ENCODE peak calls at places on chromosomes 12 and 14, in ten cellular contexts. W is left ventricle myocardium inferior, I is suprapubic skin, K is IMR-90, G is stomach, N is GM23248, M is lower lobe of right lung, Q is HL-60, F is endodermal cell, X is right atrium auricular region. C is an unnamed sample.

GRCh38 chr12:88834226-88834625 is 254.0 kb upstream of the KITLG start:
- DNase-seq in W (no peak), G (no peak), M (no peak), Q (no peak), X (no peak), N (peak), F (no peak), I (no peak), K (peak), C (peak)

GRCh38 chr14:80223696-80224465 is 12.6 kb upstream of the DIO2 start:
- DNase-seq in X (no peak), W (no peak), F (no peak), G (no peak), M (no peak), I (no peak), N (peak), Q (no peak), K (no peak), C (no peak)

GRCh38 chr12:112900298-112901145 is 6.2 kb upstream of the OAS1 start:
- DNase-seq in N (peak), M (no peak), W (no peak), G (peak), I (no peak), F (peak), X (no peak), Q (peak), K (peak), C (no peak)

GRCh38 chr14:77053046-77053841 is 24.7 kb upstream of the IRF2BPL start:
- DNase-seq in F (peak), X (no peak), M (peak), K (peak), I (no peak), G (peak), W (peak), N (peak), Q (no peak), C (no peak)

GRCh38 chr14:93984070-93984469 is 7.7 kb upstream of the ASB2 start:
- DNase-seq in W (no peak), G (no peak), X (no peak), Q (no peak), N (peak), K (peak), M (peak), I (no peak), F (peak), C (no peak)

GRCh38 chr12:84408936-84409335 is 503.7 kb downstream of the SLC6A15 start:
- DNase-seq in X (no peak), I (no peak), Q (no peak), M (no peak), W (no peak), G (no peak), N (no peak), F (no peak), K (no peak), C (no peak)

GRCh38 chr12:85550924-85551323 is 270.9 kb downstream of the ALX1 start:
- DNase-seq in W (no peak), Q (no peak), G (no peak), I (no peak), K (no peak), F (peak), N (no peak), M (no peak), X (no peak), C (no peak)

GRCh38 chr14:36797634-36798033 is 136.0 kb downstream of the PAX9 start:
- DNase-seq in I (no peak), Q (no peak), X (no peak), F (no peak), G (no peak), N (no peak), W (no peak), K (no peak), M (no peak), C (no peak)

GRCh38 chr14:57749267-57749666 is 116.6 kb downstream of the SLC35F4 start:
- DNase-seq in K (no peak), Q (no peak), F (no peak), X (no peak), I (no peak), W (no peak), G (no peak), N (peak), M (no peak), C (peak)

DNA sequence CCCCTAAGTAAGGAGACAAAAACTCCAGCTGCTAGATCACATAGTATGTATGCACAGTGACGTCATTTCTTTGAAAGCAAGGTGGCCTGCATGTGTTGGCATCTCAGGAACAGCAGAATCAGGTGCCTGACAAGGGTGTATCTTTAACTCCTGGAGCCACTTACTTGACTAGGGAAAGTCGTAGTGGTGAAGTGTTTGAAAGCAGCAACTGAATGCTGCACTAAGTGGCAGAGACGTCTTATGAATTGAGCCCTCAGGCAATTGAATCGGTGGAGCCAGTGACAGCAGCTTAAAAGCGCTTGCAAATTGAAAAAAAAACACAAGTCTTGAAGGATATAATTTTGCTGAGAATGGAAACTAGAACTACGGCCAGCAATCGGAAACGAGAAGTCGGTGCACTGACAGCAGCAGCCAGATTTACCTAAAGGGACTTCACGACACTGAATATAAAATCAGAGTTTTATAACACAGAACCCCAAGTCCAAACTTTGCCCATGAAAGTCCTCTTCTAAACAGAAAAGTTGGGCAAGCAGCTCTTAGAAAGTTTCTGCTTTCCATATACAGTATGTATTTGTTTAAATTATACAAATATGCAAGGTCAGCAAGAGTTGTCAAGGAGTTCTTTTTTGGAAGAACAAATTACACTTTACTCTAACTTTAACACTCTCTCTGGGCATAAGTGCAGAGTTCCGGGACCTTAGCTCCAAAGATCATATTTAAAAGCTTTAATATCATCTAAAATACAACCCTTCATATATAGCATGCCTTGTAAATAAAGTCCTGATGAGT is 1.1 kb downstream of the IGF1 start:
- DNase-seq in W (no peak), K (no peak), F (peak), N (peak), G (no peak), X (no peak), Q (no peak), I (no peak), M (no peak), C (no peak)
- H3K27ac ChIP-seq in W (peak), K (no peak), F (no peak), N (no peak), G (peak), X (peak), Q (no peak), I (no peak), M (peak), C (no peak)

DNA sequence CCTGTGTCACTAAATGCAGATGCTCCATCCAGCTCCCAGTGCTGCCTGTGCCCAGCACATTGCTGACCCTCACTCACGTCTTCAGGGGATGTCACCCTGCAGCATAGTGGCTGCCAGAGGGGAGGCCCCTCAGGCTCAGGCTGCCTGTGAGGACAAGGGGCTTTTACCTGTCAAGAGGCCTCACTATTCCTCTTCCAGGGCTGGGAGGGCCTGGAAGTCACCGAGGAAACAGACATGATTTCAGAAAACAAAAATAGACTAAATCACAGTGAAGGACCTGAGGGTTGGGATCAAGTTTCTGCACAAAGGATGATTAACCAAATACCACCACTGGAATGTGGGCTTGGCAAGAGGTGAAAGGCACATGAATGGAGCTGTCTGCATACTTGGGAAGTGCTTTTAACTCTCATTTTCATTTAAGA is 1202.3 kb downstream of the BCL11B start:
- DNase-seq in M (no peak), W (no peak), N (peak), F (peak), I (no peak), G (no peak), X (no peak), K (no peak), Q (no peak), C (peak)
- H3K27ac ChIP-seq in M (peak), W (no peak), N (no peak), F (no peak), I (no peak), G (no peak), X (no peak), K (no peak), Q (no peak), C (peak)

GRCh38 chr12:76787689-76788088 is 23.8 kb downstream of the ZDHHC17 start:
- DNase-seq in F (no peak), G (no peak), I (no peak), Q (no peak), M (no peak), W (no peak), K (no peak), N (no peak), X (no peak), C (no peak)

GRCh38 chr12:76782440-76782996 is 18.6 kb downstream of the ZDHHC17 start:
- DNase-seq in N (no peak), X (no peak), W (no peak), G (no peak), K (no peak), M (no peak), F (no peak), Q (no peak), I (no peak), C (no peak)

GRCh38 chr12:76784600-76785051 is 20.7 kb downstream of the ZDHHC17 start:
- DNase-seq in G (no peak), W (no peak), F (no peak), K (peak), N (peak), I (no peak), X (no peak), Q (no peak), M (no peak), C (no peak)

GRCh38 chr12:76786986-76787385 is 23.1 kb downstream of the ZDHHC17 start:
- DNase-seq in N (no peak), F (no peak), Q (no peak), K (no peak), I (no peak), G (no peak), M (no peak), X (no peak), W (no peak), C (no peak)

DNA sequence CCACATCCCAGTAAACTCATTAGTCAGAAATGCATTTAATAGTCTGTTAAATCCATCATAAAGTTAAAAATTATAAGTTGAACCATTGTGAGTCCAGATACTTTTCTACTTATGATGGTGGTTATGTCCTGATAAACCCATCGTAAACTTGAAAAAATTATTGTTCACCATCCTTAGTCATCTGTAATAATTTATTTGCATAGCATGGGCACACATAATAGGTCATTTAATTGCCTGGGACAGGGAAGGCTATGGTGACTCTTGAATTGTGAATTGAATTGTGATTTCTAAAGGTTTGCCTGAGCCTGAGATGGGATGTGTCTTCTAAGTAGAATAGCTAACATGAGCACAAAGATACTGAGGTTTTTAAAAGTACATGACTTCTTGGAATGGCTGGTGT is 21.5 kb downstream of the ZDHHC17 start:
- DNase-seq in Q (no peak), F (no peak), I (no peak), G (no peak), M (no peak), N (no peak), K (no peak), X (no peak), W (no peak), C (no peak)
- H3K27ac ChIP-seq in Q (no peak), F (no peak), I (no peak), G (no peak), M (no peak), N (peak), K (no peak), X (no peak), W (peak), C (no peak)

GRCh38 chr12:109519787-109520186 is 42.4 kb downstream of the UBE3B start:
- DNase-seq in Q (no peak), G (no peak), X (no peak), F (no peak), M (no peak), I (peak), W (no peak), N (no peak), K (no peak), C (no peak)
- H3K27ac ChIP-seq in Q (no peak), G (peak), X (peak), F (no peak), M (peak), I (peak), W (peak), N (peak), K (peak), C (no peak)

GRCh38 chr14:74663884-74664283 is 49.0 kb downstream of the AREL1 start:
- DNase-seq in N (peak), I (no peak), X (no peak), M (no peak), F (no peak), Q (no peak), G (no peak), K (no peak), W (peak), C (no peak)

GRCh38 chr14:74661726-74662450 is 49.9 kb upstream of the LTBP2 start:
- DNase-seq in G (no peak), W (peak), F (no peak), X (peak), Q (no peak), M (no peak), K (no peak), N (no peak), I (no peak), C (no peak)

GRCh38 chr14:74658535-74659130 is 46.6 kb upstream of the LTBP2 start:
- DNase-seq in K (peak), X (no peak), G (no peak), W (no peak), I (no peak), F (no peak), N (peak), M (no peak), Q (no peak), C (no peak)

GRCh38 chr14:74660167-74660566 is 48.1 kb upstream of the LTBP2 start:
- DNase-seq in W (no peak), Q (no peak), M (no peak), I (no peak), G (no peak), N (no peak), K (peak), F (no peak), X (no peak), C (no peak)

DNA sequence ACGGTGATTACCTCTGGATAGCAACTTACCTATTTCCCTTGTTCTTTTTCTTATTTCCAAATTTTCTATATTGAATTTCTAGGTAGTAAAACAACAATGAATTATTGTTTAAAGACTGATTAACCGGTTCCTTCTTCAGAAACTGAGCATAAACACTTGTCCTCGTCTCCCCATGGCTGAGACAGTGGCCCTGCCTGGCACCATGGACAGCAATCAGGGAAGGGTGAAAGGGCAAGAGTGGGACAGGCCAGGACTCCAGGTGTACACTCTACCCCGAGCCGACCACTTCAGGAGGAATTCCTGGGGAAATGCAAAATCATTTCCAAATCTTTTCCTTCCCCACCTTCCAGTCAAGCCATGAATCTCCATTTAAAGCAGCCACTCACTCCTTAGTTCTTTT is 48.8 kb upstream of the LTBP2 start:
- DNase-seq in G (no peak), I (no peak), F (no peak), W (no peak), M (no peak), K (no peak), X (no peak), N (no peak), Q (no peak), C (no peak)
- H3K27ac ChIP-seq in G (no peak), I (peak), F (no peak), W (peak), M (no peak), K (no peak), X (peak), N (no peak), Q (no peak), C (no peak)

DNA sequence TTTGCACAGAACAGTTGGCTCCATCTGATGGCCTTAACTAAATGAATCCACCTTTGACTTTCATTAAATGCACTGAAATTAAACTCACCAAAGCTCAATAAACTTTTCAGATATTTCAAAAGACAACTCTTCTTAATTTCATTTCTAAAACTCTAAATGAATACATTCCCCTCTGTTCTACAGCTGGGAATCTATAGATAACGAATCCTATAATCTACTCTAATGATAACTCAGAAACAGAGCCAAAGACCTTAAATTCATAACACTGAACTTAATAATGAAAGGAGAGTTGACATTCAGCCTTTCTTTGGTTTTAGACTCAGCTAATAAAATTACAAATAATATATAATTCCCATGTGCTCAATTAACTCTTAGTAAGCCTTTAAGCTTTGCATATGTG is 150.5 kb downstream of the KCNH5 start:
- DNase-seq in N (no peak), G (no peak), K (no peak), I (no peak), F (no peak), W (no peak), Q (no peak), M (no peak), X (no peak), C (no peak)
- H3K27ac ChIP-seq in N (no peak), G (no peak), K (no peak), I (no peak), F (no peak), W (no peak), Q (no peak), M (no peak), X (no peak), C (no peak)

GRCh38 chr14:75470238-75470797 is 42.5 kb downstream of the JDP2 start:
- DNase-seq in M (peak), W (no peak), X (no peak), K (no peak), I (peak), F (no peak), Q (no peak), N (no peak), G (peak), C (no peak)

GRCh38 chr14:75467763-75468162 is 39.9 kb downstream of the JDP2 start:
- DNase-seq in G (peak), K (no peak), I (peak), M (no peak), X (no peak), Q (no peak), N (no peak), W (no peak), F (peak), C (no peak)

GRCh38 chr14:75469606-75470237 is 41.9 kb downstream of the JDP2 start:
- DNase-seq in M (peak), K (no peak), W (no peak), F (no peak), X (no peak), I (peak), N (peak), Q (no peak), G (peak), C (no peak)

GRCh38 chr14:75471059-75471458 is 43.2 kb downstream of the JDP2 start:
- DNase-seq in M (no peak), N (no peak), G (peak), I (peak), Q (no peak), X (no peak), W (no peak), K (no peak), F (no peak), C (no peak)

DNA sequence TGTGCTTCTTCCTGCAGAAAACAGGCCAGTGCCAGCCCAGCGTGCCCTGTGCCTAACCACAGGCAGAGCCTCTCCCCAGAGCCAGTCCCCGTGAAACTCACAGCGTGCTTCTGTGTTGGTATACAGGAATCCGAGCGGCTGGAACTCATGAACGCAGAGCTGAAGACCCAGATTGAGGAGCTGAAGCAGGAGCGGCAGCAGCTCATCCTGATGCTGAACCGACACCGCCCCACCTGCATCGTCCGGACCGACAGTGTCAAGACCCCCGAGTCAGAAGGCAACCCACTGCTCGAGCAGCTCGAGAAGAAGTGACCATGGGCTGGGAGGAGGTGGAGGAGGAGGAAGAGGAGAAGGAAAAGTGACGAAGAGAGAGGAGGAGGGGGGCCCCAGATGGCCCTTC is 41.3 kb downstream of the JDP2 start:
- DNase-seq in N (no peak), K (no peak), W (no peak), G (no peak), M (no peak), X (no peak), F (peak), I (peak), Q (no peak), C (no peak)
- H3K27ac ChIP-seq in N (no peak), K (no peak), W (no peak), G (peak), M (no peak), X (peak), F (no peak), I (no peak), Q (no peak), C (no peak)

DNA sequence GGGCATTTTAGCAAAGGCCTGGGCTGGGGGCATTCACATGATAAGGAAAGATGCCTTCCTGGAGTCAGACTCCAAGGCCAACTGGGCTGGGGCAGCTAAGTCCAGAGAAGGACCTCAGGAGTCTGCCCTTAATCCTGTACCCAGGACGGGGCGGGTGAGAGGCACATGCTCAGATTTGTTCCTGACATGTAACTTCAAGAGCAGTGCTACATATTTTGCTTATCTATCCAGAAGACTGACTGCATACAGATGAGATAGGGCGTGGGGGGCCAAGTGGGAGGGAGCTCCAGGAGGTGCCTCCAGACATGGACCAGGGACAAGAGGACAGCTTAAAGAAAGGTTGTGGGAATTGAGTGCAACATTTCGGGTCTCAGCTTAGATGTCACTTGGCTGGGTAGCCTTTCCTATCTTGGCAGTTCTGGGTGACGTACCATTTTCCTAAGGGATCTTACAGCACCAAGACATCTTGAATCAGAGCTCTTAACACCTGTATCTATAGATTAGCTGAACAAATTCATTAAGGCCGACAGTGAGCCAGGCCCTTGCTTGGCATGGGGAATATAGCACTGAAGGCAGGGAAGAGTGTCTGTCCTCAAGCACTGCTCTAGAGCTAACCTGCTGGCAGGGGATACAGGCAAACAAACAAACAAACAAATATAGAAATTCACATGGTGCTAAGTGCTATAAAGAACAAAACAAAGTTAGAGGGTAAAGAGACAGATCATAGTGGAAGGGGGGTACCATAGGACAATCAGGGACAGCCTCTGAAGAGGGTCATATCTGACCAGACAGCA is 61.2 kb downstream of the PTPN21 start:
- DNase-seq in N (no peak), G (no peak), W (peak), Q (no peak), F (no peak), K (no peak), M (no peak), I (no peak), X (no peak), C (no peak)
- H3K27ac ChIP-seq in N (no peak), G (no peak), W (peak), Q (no peak), F (no peak), K (no peak), M (no peak), I (no peak), X (peak), C (no peak)